ENCODE peak calls at places on chromosome 2, in four cellular contexts. One of them, this sample, is unnamed.

GRCh38 chr2:73697606-73698005 is 39.5 kb downstream of the TPRKB start:
- DNase-seq in CD4-positive, CD25-positive, alpha-beta regulatory T cell: no peak
- DNase-seq in Karpas-422: no peak
- DNase-seq in cardiac muscle cell: peak; percentile 70
- DNase-seq in this sample: peak; percentile 20

GRCh38 chr2:191038241-191038725 is 24.3 kb upstream of the STAT1 start:
- DNase-seq in CD4-positive, CD25-positive, alpha-beta regulatory T cell: peak; percentile 9
- DNase-seq in Karpas-422: no peak
- DNase-seq in cardiac muscle cell: peak; percentile 59
- DNase-seq in this sample: no peak

GRCh38 chr2:235780410-235780809 is 286.6 kb downstream of the AGAP1 start:
- DNase-seq in CD4-positive, CD25-positive, alpha-beta regulatory T cell: no peak
- DNase-seq in Karpas-422: no peak
- DNase-seq in cardiac muscle cell: no peak
- DNase-seq in this sample: no peak

GRCh38 chr2:240223631-240224030 is 83.2 kb upstream of the OTOS start:
- DNase-seq in CD4-positive, CD25-positive, alpha-beta regulatory T cell: no peak
- DNase-seq in Karpas-422: no peak
- DNase-seq in cardiac muscle cell: no peak
- DNase-seq in this sample: no peak

GRCh38 chr2:128228894-128229293 is 89.8 kb downstream of the HS6ST1 start:
- DNase-seq in CD4-positive, CD25-positive, alpha-beta regulatory T cell: no peak
- DNase-seq in Karpas-422: no peak
- DNase-seq in cardiac muscle cell: no peak
- DNase-seq in this sample: no peak

GRCh38 chr2:113823729-113824595 is 65.9 kb upstream of the ACTR3 start:
- DNase-seq in CD4-positive, CD25-positive, alpha-beta regulatory T cell: no peak
- DNase-seq in Karpas-422: no peak
- DNase-seq in cardiac muscle cell: no peak
- DNase-seq in this sample: no peak

GRCh38 chr2:68316091-68316490 is 3.7 kb downstream of the CNRIP1 start:
- DNase-seq in CD4-positive, CD25-positive, alpha-beta regulatory T cell: no peak
- DNase-seq in Karpas-422: no peak
- DNase-seq in cardiac muscle cell: no peak
- DNase-seq in this sample: no peak

GRCh38 chr2:73939419-73939818 is 12.7 kb downstream of the DGUOK start:
- DNase-seq in CD4-positive, CD25-positive, alpha-beta regulatory T cell: no peak
- DNase-seq in Karpas-422: no peak
- DNase-seq in cardiac muscle cell: peak; percentile 41
- DNase-seq in this sample: no peak

GRCh38 chr2:103788346-103788745 is 1026.5 kb downstream of the TMEM182 start:
- DNase-seq in CD4-positive, CD25-positive, alpha-beta regulatory T cell: no peak
- DNase-seq in Karpas-422: no peak
- DNase-seq in cardiac muscle cell: no peak
- DNase-seq in this sample: peak; percentile 47

GRCh38 chr2:21070322-21071257 is 26.7 kb upstream of the APOB start:
- DNase-seq in CD4-positive, CD25-positive, alpha-beta regulatory T cell: no peak
- DNase-seq in Karpas-422: no peak
- DNase-seq in cardiac muscle cell: no peak
- DNase-seq in this sample: no peak

GRCh38 chr2:237547841-237548416 is 18.4 kb upstream of the PRLH start:
- DNase-seq in CD4-positive, CD25-positive, alpha-beta regulatory T cell: no peak
- DNase-seq in Karpas-422: no peak
- DNase-seq in cardiac muscle cell: no peak
- DNase-seq in this sample: no peak

GRCh38 chr2:159051133-159051532 is 82.7 kb downstream of the TANC1 start:
- DNase-seq in CD4-positive, CD25-positive, alpha-beta regulatory T cell: no peak
- DNase-seq in Karpas-422: no peak
- DNase-seq in cardiac muscle cell: no peak
- DNase-seq in this sample: no peak

GRCh38 chr2:55157474-55157884 is 74.6 kb downstream of the CLHC1 start:
- DNase-seq in CD4-positive, CD25-positive, alpha-beta regulatory T cell: no peak
- DNase-seq in Karpas-422: no peak
- DNase-seq in cardiac muscle cell: no peak
- DNase-seq in this sample: peak; percentile 51

GRCh38 chr2:42141687-42142475 is 27.3 kb upstream of the EML4 start:
- DNase-seq in CD4-positive, CD25-positive, alpha-beta regulatory T cell: no peak
- DNase-seq in Karpas-422: peak; percentile 62
- DNase-seq in cardiac muscle cell: peak; percentile 97
- DNase-seq in this sample: peak; percentile 99

GRCh38 chr2:54073796-54074195 is 41.6 kb upstream of the ACYP2 start:
- DNase-seq in CD4-positive, CD25-positive, alpha-beta regulatory T cell: no peak
- DNase-seq in Karpas-422: no peak
- DNase-seq in cardiac muscle cell: peak; percentile 18
- DNase-seq in this sample: no peak

GRCh38 chr2:85420743-85421705 is 2.5 kb downstream of the SH2D6 start:
- DNase-seq in CD4-positive, CD25-positive, alpha-beta regulatory T cell: peak; percentile 83
- DNase-seq in Karpas-422: peak; percentile 97
- DNase-seq in cardiac muscle cell: peak; percentile 88
- DNase-seq in this sample: peak; percentile 89

GRCh38 chr2:105478670-105479069 is 79.8 kb upstream of the FHL2 start:
- DNase-seq in CD4-positive, CD25-positive, alpha-beta regulatory T cell: no peak
- DNase-seq in Karpas-422: no peak
- DNase-seq in cardiac muscle cell: no peak
- DNase-seq in this sample: no peak

GRCh38 chr2:231614559-231615057 is 21.9 kb downstream of the TEX44 start:
- DNase-seq in CD4-positive, CD25-positive, alpha-beta regulatory T cell: no peak
- DNase-seq in Karpas-422: peak; percentile 80
- DNase-seq in cardiac muscle cell: no peak
- DNase-seq in this sample: no peak

GRCh38 chr2:239596298-239596697 is 195.5 kb upstream of the HDAC4 start:
- DNase-seq in CD4-positive, CD25-positive, alpha-beta regulatory T cell: no peak
- DNase-seq in Karpas-422: no peak
- DNase-seq in cardiac muscle cell: no peak
- DNase-seq in this sample: no peak

GRCh38 chr2:1758112-1758630 is 13.9 kb upstream of the PXDN start:
- DNase-seq in CD4-positive, CD25-positive, alpha-beta regulatory T cell: no peak
- DNase-seq in Karpas-422: no peak
- DNase-seq in cardiac muscle cell: no peak
- DNase-seq in this sample: no peak
- H3K9me3 ChIP-seq in CD4-positive, CD25-positive, alpha-beta regulatory T cell: no peaks in the 10 kb centered on the region
- H3K9me3 ChIP-seq in Karpas-422: no peaks in the 10 kb centered on the region
- H3K9me3 ChIP-seq in cardiac muscle cell: no peaks in the 10 kb centered on the region
- H3K9me3 ChIP-seq in this sample: peaks cover 4% of the 10 kb centered on the region

DNA sequence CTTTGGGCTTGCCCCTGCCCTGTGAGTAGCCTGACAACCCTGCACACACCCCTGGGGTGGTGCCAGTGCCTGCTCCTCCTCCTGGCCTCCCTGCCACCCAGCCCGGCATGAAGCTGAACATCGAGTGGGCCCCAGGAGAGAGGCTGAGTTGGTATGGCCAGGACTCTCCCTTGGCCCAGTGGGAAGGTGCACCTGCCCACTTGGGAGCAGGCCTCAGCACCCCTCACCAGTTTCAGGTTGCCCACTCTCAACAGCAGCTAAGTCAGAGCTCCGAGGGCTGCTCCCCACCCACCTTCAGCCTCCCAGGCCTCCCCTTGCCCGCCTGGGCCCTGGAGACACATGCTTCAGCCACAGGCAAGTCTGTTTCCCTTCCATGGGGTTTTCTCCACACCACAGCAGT is 203.1 kb downstream of the KLHL29 start:
- DNase-seq in CD4-positive, CD25-positive, alpha-beta regulatory T cell: no peak
- DNase-seq in Karpas-422: no peak
- DNase-seq in cardiac muscle cell: no peak
- DNase-seq in this sample: no peak
- H3K4me1 ChIP-seq in CD4-positive, CD25-positive, alpha-beta regulatory T cell: no peaks in the 10 kb centered on the region
- H3K4me1 ChIP-seq in Karpas-422: no peaks in the 10 kb centered on the region
- H3K4me1 ChIP-seq in cardiac muscle cell: peaks cover 4% of the 10 kb centered on the region
- H3K4me1 ChIP-seq in this sample: peaks cover 57% of the 10 kb centered on the region

GRCh38 chr2:206431439-206431838 is 11.9 kb upstream of the ADAM23 start:
- DNase-seq in CD4-positive, CD25-positive, alpha-beta regulatory T cell: no peak
- DNase-seq in Karpas-422: no peak
- DNase-seq in cardiac muscle cell: no peak
- DNase-seq in this sample: no peak
- H3K27me3 ChIP-seq in CD4-positive, CD25-positive, alpha-beta regulatory T cell: peaks cover 6% of the 10 kb centered on the region
- H3K27me3 ChIP-seq in Karpas-422: no peaks in the 10 kb centered on the region
- H3K27me3 ChIP-seq in cardiac muscle cell: no peaks in the 10 kb centered on the region
- H3K27me3 ChIP-seq in this sample: no peaks in the 10 kb centered on the region

DNA sequence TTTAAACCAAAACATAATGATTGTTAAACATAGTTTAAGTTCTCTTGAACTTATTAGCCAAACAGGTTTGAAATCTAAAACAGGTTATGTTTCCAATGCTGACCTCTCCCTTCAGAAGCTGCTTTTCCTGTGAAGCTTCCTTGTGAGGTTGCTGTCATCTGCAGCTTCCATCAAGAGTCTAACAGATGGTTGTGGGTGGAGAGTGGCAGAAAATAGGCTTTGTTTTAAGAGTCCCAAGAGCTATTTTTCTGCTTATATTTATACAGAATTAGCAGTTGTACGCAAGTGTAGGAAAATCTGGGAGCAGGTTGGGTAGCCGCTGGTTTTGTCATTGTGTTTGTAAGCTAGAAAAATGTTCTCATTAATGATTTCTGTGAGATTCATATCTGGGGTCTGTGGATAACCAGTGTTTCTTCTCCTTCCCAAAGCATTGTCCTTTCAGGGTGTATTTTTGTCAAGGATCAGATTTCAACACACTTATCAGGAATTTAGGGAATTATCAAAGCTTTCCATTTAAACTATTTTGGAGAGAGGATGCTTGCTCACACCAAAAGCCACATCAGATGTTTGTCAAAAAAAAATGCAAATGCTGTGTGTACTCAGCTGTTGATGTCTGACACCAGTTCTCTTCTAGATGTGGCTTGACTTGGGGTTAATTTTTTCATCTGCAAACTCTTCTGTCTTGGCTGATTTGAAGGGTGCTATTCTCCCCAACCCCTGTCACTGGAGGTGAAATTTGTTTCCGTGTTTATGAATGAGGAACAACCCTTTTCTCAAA is 78.1 kb upstream of the KIF5C start:
- DNase-seq in CD4-positive, CD25-positive, alpha-beta regulatory T cell: no peak
- DNase-seq in Karpas-422: no peak
- DNase-seq in cardiac muscle cell: no peak
- DNase-seq in this sample: peak; percentile 70
- H3K9me3 ChIP-seq in CD4-positive, CD25-positive, alpha-beta regulatory T cell: no peaks in the 10 kb centered on the region
- H3K9me3 ChIP-seq in Karpas-422: no peaks in the 10 kb centered on the region
- H3K9me3 ChIP-seq in cardiac muscle cell: no peaks in the 10 kb centered on the region
- H3K9me3 ChIP-seq in this sample: no peaks in the 10 kb centered on the region

GRCh38 chr2:72032481-72033041 is 115.1 kb downstream of the CYP26B1 start:
- DNase-seq in CD4-positive, CD25-positive, alpha-beta regulatory T cell: no peak
- DNase-seq in Karpas-422: no peak
- DNase-seq in cardiac muscle cell: no peak
- DNase-seq in this sample: no peak
- H3K4me1 ChIP-seq in CD4-positive, CD25-positive, alpha-beta regulatory T cell: no peaks in the 10 kb centered on the region
- H3K4me1 ChIP-seq in Karpas-422: no peaks in the 10 kb centered on the region
- H3K4me1 ChIP-seq in cardiac muscle cell: no peaks in the 10 kb centered on the region
- H3K4me1 ChIP-seq in this sample: no peaks in the 10 kb centered on the region